ENCODE peak calls at places on chromosomes 6 and 20, in six cellular contexts. One of them, this sample, is unnamed.
A peak's percentile ranks its signal among the peaks of the same experiment; 100 is the strongest.

GRCh38 chr20:23874747-23875146 is 4.8 kb downstream of the CST5 start:
- DNase-seq in neuronal stem cell: no peak
- DNase-seq in GM23338: no peak
- DNase-seq in stimulated activated naive CD4-positive, alpha-beta T cell treated with Interleukin-2 at 50 U/mL for 16 hours: no peak
- DNase-seq in ELF-1: no peak
- DNase-seq in HFFc6: no peak
- DNase-seq in this sample: no peak

GRCh38 chr6:144835322-144835721 is 550.2 kb downstream of the UTRN start:
- DNase-seq in neuronal stem cell: no peak
- DNase-seq in GM23338: no peak
- DNase-seq in stimulated activated naive CD4-positive, alpha-beta T cell treated with Interleukin-2 at 50 U/mL for 16 hours: no peak
- DNase-seq in ELF-1: no peak
- DNase-seq in HFFc6: no peak
- DNase-seq in this sample: no peak

GRCh38 chr6:161000632-161001031 is 9.1 kb downstream of the MAP3K4 start:
- DNase-seq in neuronal stem cell: no peak
- DNase-seq in GM23338: no peak
- DNase-seq in stimulated activated naive CD4-positive, alpha-beta T cell treated with Interleukin-2 at 50 U/mL for 16 hours: no peak
- DNase-seq in ELF-1: no peak
- DNase-seq in HFFc6: no peak
- DNase-seq in this sample: no peak

GRCh38 chr6:78850621-78851020 is 16.7 kb upstream of the IRAK1BP1 start:
- DNase-seq in neuronal stem cell: no peak
- DNase-seq in GM23338: no peak
- DNase-seq in stimulated activated naive CD4-positive, alpha-beta T cell treated with Interleukin-2 at 50 U/mL for 16 hours: no peak
- DNase-seq in ELF-1: no peak
- DNase-seq in HFFc6: no peak
- DNase-seq in this sample: no peak

GRCh38 chr6:68572525-68572924 is 62.6 kb upstream of the ADGRB3 start:
- DNase-seq in neuronal stem cell: no peak
- DNase-seq in GM23338: peak; percentile 88
- DNase-seq in stimulated activated naive CD4-positive, alpha-beta T cell treated with Interleukin-2 at 50 U/mL for 16 hours: no peak
- DNase-seq in ELF-1: peak; percentile 53
- DNase-seq in HFFc6: no peak
- DNase-seq in this sample: no peak

GRCh38 chr20:25278636-25279361 is 30.9 kb downstream of the PYGB start:
- DNase-seq in neuronal stem cell: no peak
- DNase-seq in GM23338: no peak
- DNase-seq in stimulated activated naive CD4-positive, alpha-beta T cell treated with Interleukin-2 at 50 U/mL for 16 hours: no peak
- DNase-seq in ELF-1: no peak
- DNase-seq in HFFc6: no peak
- DNase-seq in this sample: no peak

GRCh38 chr6:71294121-71294523 is 5.5 kb downstream of the OGFRL1 start:
- DNase-seq in neuronal stem cell: no peak
- DNase-seq in GM23338: no peak
- DNase-seq in stimulated activated naive CD4-positive, alpha-beta T cell treated with Interleukin-2 at 50 U/mL for 16 hours: no peak
- DNase-seq in ELF-1: no peak
- DNase-seq in HFFc6: peak; percentile 92
- DNase-seq in this sample: no peak

GRCh38 chr6:158856261-158856660 is 37.1 kb upstream of the EZR start:
- DNase-seq in neuronal stem cell: no peak
- DNase-seq in GM23338: no peak
- DNase-seq in stimulated activated naive CD4-positive, alpha-beta T cell treated with Interleukin-2 at 50 U/mL for 16 hours: no peak
- DNase-seq in ELF-1: peak; percentile 46
- DNase-seq in HFFc6: no peak
- DNase-seq in this sample: no peak

GRCh38 chr20:57260065-57260958 is 6.1 kb downstream of the BMP7 start:
- DNase-seq in neuronal stem cell: no peak
- DNase-seq in GM23338: no peak
- DNase-seq in stimulated activated naive CD4-positive, alpha-beta T cell treated with Interleukin-2 at 50 U/mL for 16 hours: no peak
- DNase-seq in ELF-1: no peak
- DNase-seq in HFFc6: no peak
- DNase-seq in this sample: no peak

GRCh38 chr20:19820520-19821211 is 62.6 kb downstream of the RIN2 start:
- DNase-seq in neuronal stem cell: no peak
- DNase-seq in GM23338: no peak
- DNase-seq in stimulated activated naive CD4-positive, alpha-beta T cell treated with Interleukin-2 at 50 U/mL for 16 hours: no peak
- DNase-seq in ELF-1: no peak
- DNase-seq in HFFc6: no peak
- DNase-seq in this sample: no peak

GRCh38 chr6:4896401-4896800 is 107.4 kb downstream of the RPP40 start:
- DNase-seq in neuronal stem cell: no peak
- DNase-seq in GM23338: no peak
- DNase-seq in stimulated activated naive CD4-positive, alpha-beta T cell treated with Interleukin-2 at 50 U/mL for 16 hours: no peak
- DNase-seq in ELF-1: peak; percentile 52
- DNase-seq in HFFc6: no peak
- DNase-seq in this sample: no peak

GRCh38 chr6:26538936-26539615 is 910 bp downstream of the HMGN4 start:
- DNase-seq in neuronal stem cell: no peak
- DNase-seq in GM23338: no peak
- DNase-seq in stimulated activated naive CD4-positive, alpha-beta T cell treated with Interleukin-2 at 50 U/mL for 16 hours: no peak
- DNase-seq in ELF-1: no peak
- DNase-seq in HFFc6: no peak
- DNase-seq in this sample: no peak

GRCh38 chr20:7765221-7765620 is 175.0 kb downstream of the HAO1 start:
- DNase-seq in neuronal stem cell: no peak
- DNase-seq in GM23338: peak; percentile 3
- DNase-seq in stimulated activated naive CD4-positive, alpha-beta T cell treated with Interleukin-2 at 50 U/mL for 16 hours: no peak
- DNase-seq in ELF-1: no peak
- DNase-seq in HFFc6: no peak
- DNase-seq in this sample: no peak

GRCh38 chr20:38805502-38805957 is at the start of gene PPP1R16B:
- DNase-seq in neuronal stem cell: peak; percentile 66
- DNase-seq in GM23338: peak; percentile 81
- DNase-seq in stimulated activated naive CD4-positive, alpha-beta T cell treated with Interleukin-2 at 50 U/mL for 16 hours: peak; percentile 64
- DNase-seq in ELF-1: peak; percentile 69
- DNase-seq in HFFc6: no peak
- DNase-seq in this sample: peak; percentile 74

GRCh38 chr6:137214931-137215330 is 4.3 kb downstream of the IFNGR1 start:
- DNase-seq in neuronal stem cell: no peak
- DNase-seq in GM23338: no peak
- DNase-seq in stimulated activated naive CD4-positive, alpha-beta T cell treated with Interleukin-2 at 50 U/mL for 16 hours: no peak
- DNase-seq in ELF-1: no peak
- DNase-seq in HFFc6: no peak
- DNase-seq in this sample: no peak

GRCh38 chr6:121867095-121867494 is 431.6 kb downstream of the GJA1 start:
- DNase-seq in neuronal stem cell: no peak
- DNase-seq in GM23338: no peak
- DNase-seq in stimulated activated naive CD4-positive, alpha-beta T cell treated with Interleukin-2 at 50 U/mL for 16 hours: no peak
- DNase-seq in ELF-1: no peak
- DNase-seq in HFFc6: peak; percentile 24
- DNase-seq in this sample: no peak

GRCh38 chr6:43768983-43769525 is 957 bp upstream of the VEGFA start:
- DNase-seq in neuronal stem cell: no peak
- DNase-seq in GM23338: no peak
- DNase-seq in stimulated activated naive CD4-positive, alpha-beta T cell treated with Interleukin-2 at 50 U/mL for 16 hours: no peak
- DNase-seq in ELF-1: no peak
- DNase-seq in HFFc6: peak; percentile 10
- DNase-seq in this sample: no peak

GRCh38 chr6:106525885-106526280 is 103.4 kb downstream of the RTN4IP1 start:
- DNase-seq in neuronal stem cell: no peak
- DNase-seq in GM23338: no peak
- DNase-seq in stimulated activated naive CD4-positive, alpha-beta T cell treated with Interleukin-2 at 50 U/mL for 16 hours: no peak
- DNase-seq in ELF-1: no peak
- DNase-seq in HFFc6: no peak
- DNase-seq in this sample: no peak

GRCh38 chr6:148528292-148528691 is 185.7 kb downstream of the SASH1 start:
- DNase-seq in neuronal stem cell: no peak
- DNase-seq in GM23338: peak; percentile 43
- DNase-seq in stimulated activated naive CD4-positive, alpha-beta T cell treated with Interleukin-2 at 50 U/mL for 16 hours: no peak
- DNase-seq in ELF-1: no peak
- DNase-seq in HFFc6: no peak
- DNase-seq in this sample: no peak

GRCh38 chr6:36979343-36979742 is 6.7 kb downstream of the MTCH1 start:
- DNase-seq in neuronal stem cell: no peak
- DNase-seq in GM23338: no peak
- DNase-seq in stimulated activated naive CD4-positive, alpha-beta T cell treated with Interleukin-2 at 50 U/mL for 16 hours: no peak
- DNase-seq in ELF-1: no peak
- DNase-seq in HFFc6: peak; percentile 31
- DNase-seq in this sample: peak; percentile 28

GRCh38 chr20:61437280-61438206 is 185.5 kb downstream of the CDH4 start:
- DNase-seq in neuronal stem cell: peak; percentile 52
- DNase-seq in GM23338: peak; percentile 64
- DNase-seq in stimulated activated naive CD4-positive, alpha-beta T cell treated with Interleukin-2 at 50 U/mL for 16 hours: no peak
- DNase-seq in ELF-1: peak; percentile 65
- DNase-seq in HFFc6: no peak
- DNase-seq in this sample: no peak

GRCh38 chr20:58219342-58219700 is 9.1 kb downstream of the ANKRD60 start:
- DNase-seq in neuronal stem cell: no peak
- DNase-seq in GM23338: no peak
- DNase-seq in stimulated activated naive CD4-positive, alpha-beta T cell treated with Interleukin-2 at 50 U/mL for 16 hours: no peak
- DNase-seq in ELF-1: no peak
- DNase-seq in HFFc6: peak; percentile 68
- DNase-seq in this sample: no peak

GRCh38 chr6:167683028-167683862 is 143.5 kb upstream of the AFDN start:
- DNase-seq in neuronal stem cell: no peak
- DNase-seq in GM23338: no peak
- DNase-seq in stimulated activated naive CD4-positive, alpha-beta T cell treated with Interleukin-2 at 50 U/mL for 16 hours: no peak
- DNase-seq in ELF-1: no peak
- DNase-seq in HFFc6: no peak
- DNase-seq in this sample: no peak

GRCh38 chr20:53870426-53871199 is 199.8 kb downstream of the BCAS1 start:
- DNase-seq in neuronal stem cell: no peak
- DNase-seq in GM23338: no peak
- DNase-seq in stimulated activated naive CD4-positive, alpha-beta T cell treated with Interleukin-2 at 50 U/mL for 16 hours: no peak
- DNase-seq in ELF-1: peak; percentile 37
- DNase-seq in HFFc6: no peak
- DNase-seq in this sample: no peak

GRCh38 chr20:44089987-44090674 is 96.9 kb downstream of the JPH2 start:
- DNase-seq in neuronal stem cell: no peak
- DNase-seq in GM23338: no peak
- DNase-seq in stimulated activated naive CD4-positive, alpha-beta T cell treated with Interleukin-2 at 50 U/mL for 16 hours: no peak
- DNase-seq in ELF-1: peak; percentile 54
- DNase-seq in HFFc6: peak; percentile 70
- DNase-seq in this sample: no peak

GRCh38 chr6:18260448-18261106 is 3.8 kb downstream of the DEK start:
- DNase-seq in neuronal stem cell: no peak
- DNase-seq in GM23338: no peak
- DNase-seq in stimulated activated naive CD4-positive, alpha-beta T cell treated with Interleukin-2 at 50 U/mL for 16 hours: peak; percentile 10
- DNase-seq in ELF-1: peak; percentile 44
- DNase-seq in HFFc6: peak; percentile 54
- DNase-seq in this sample: no peak

GRCh38 chr6:33819021-33819420 is 15.2 kb upstream of the MLN start:
- DNase-seq in neuronal stem cell: no peak
- DNase-seq in GM23338: no peak
- DNase-seq in stimulated activated naive CD4-positive, alpha-beta T cell treated with Interleukin-2 at 50 U/mL for 16 hours: no peak
- DNase-seq in ELF-1: no peak
- DNase-seq in HFFc6: no peak
- DNase-seq in this sample: no peak